ENCODE peak calls at places on chromosomes 7 and 10, in ten cellular contexts. One of them, this sample, is unnamed.
A peak's percentile ranks its signal among the peaks of the same experiment; 100 is the strongest.

GRCh38 chr7:140342732-140343514 is 55.4 kb downstream of the SLC37A3 start:
- DNase-seq in mucosa of gallbladder: peak; percentile 28
- DNase-seq in COLO829: peak; percentile 38
- DNase-seq in SHP77: peak; percentile 15
- DNase-seq in brain microvascular endothelial cell: peak; percentile 33
- DNase-seq in heart right ventricle: peak; percentile 18
- DNase-seq in GM13976: no peak
- DNase-seq in non-pigmented ciliary epithelial cell: no peak
- DNase-seq in GM13977: no peak
- DNase-seq in AG10803: peak; percentile 28
- DNase-seq in this sample: peak; percentile 55

GRCh38 chr10:29199344-29199743 is 89.5 kb upstream of the LYZL1 start:
- DNase-seq in heart right ventricle: no peak
- DNase-seq in GM13976: no peak
- DNase-seq in brain microvascular endothelial cell: no peak
- DNase-seq in GM13977: no peak
- DNase-seq in non-pigmented ciliary epithelial cell: no peak
- DNase-seq in COLO829: no peak
- DNase-seq in AG10803: no peak
- DNase-seq in mucosa of gallbladder: no peak
- DNase-seq in SHP77: no peak
- DNase-seq in this sample: no peak

GRCh38 chr10:12783326-12783725 is 218.2 kb downstream of the CCDC3 start:
- DNase-seq in mucosa of gallbladder: no peak
- DNase-seq in AG10803: no peak
- DNase-seq in heart right ventricle: no peak
- DNase-seq in COLO829: no peak
- DNase-seq in brain microvascular endothelial cell: no peak
- DNase-seq in SHP77: no peak
- DNase-seq in GM13977: no peak
- DNase-seq in GM13976: no peak
- DNase-seq in non-pigmented ciliary epithelial cell: no peak
- DNase-seq in this sample: no peak

GRCh38 chr10:110208614-110209398 is 1.4 kb downstream of the MXI1 start:
- DNase-seq in COLO829: no peak
- DNase-seq in non-pigmented ciliary epithelial cell: no peak
- DNase-seq in brain microvascular endothelial cell: no peak
- DNase-seq in GM13977: peak; percentile 65
- DNase-seq in mucosa of gallbladder: peak; percentile 38
- DNase-seq in GM13976: peak; percentile 55
- DNase-seq in AG10803: peak; percentile 38
- DNase-seq in heart right ventricle: peak; percentile 39
- DNase-seq in SHP77: no peak
- DNase-seq in this sample: peak; percentile 39

GRCh38 chr10:129905553-129905952 is 58.5 kb downstream of the EBF3 start:
- DNase-seq in GM13977: no peak
- DNase-seq in mucosa of gallbladder: no peak
- DNase-seq in GM13976: no peak
- DNase-seq in non-pigmented ciliary epithelial cell: no peak
- DNase-seq in AG10803: no peak
- DNase-seq in brain microvascular endothelial cell: no peak
- DNase-seq in SHP77: no peak
- DNase-seq in COLO829: no peak
- DNase-seq in heart right ventricle: no peak
- DNase-seq in this sample: no peak

GRCh38 chr7:78020874-78021249 is 222.3 kb downstream of the PHTF2 start:
- DNase-seq in mucosa of gallbladder: no peak
- DNase-seq in SHP77: no peak
- DNase-seq in AG10803: peak; percentile 23
- DNase-seq in brain microvascular endothelial cell: no peak
- DNase-seq in COLO829: no peak
- DNase-seq in GM13976: no peak
- DNase-seq in heart right ventricle: no peak
- DNase-seq in GM13977: no peak
- DNase-seq in non-pigmented ciliary epithelial cell: no peak
- DNase-seq in this sample: no peak

GRCh38 chr7:70640266-70640833 is 491.6 kb upstream of the GALNT17 start:
- DNase-seq in GM13977: no peak
- DNase-seq in mucosa of gallbladder: no peak
- DNase-seq in AG10803: peak; percentile 68
- DNase-seq in non-pigmented ciliary epithelial cell: peak; percentile 44
- DNase-seq in brain microvascular endothelial cell: peak; percentile 35
- DNase-seq in heart right ventricle: no peak
- DNase-seq in SHP77: no peak
- DNase-seq in GM13976: no peak
- DNase-seq in COLO829: no peak
- DNase-seq in this sample: no peak

GRCh38 chr10:42926831-42927230 is 144.2 kb downstream of the BMS1 start:
- DNase-seq in brain microvascular endothelial cell: peak; percentile 64
- DNase-seq in mucosa of gallbladder: no peak
- DNase-seq in GM13976: peak; percentile 7
- DNase-seq in COLO829: peak; percentile 36
- DNase-seq in AG10803: peak; percentile 51
- DNase-seq in SHP77: no peak
- DNase-seq in heart right ventricle: no peak
- DNase-seq in non-pigmented ciliary epithelial cell: no peak
- DNase-seq in GM13977: no peak
- DNase-seq in this sample: peak; percentile 21

GRCh38 chr10:103433858-103434257 is 18.3 kb downstream of the CALHM2 start:
- DNase-seq in GM13977: no peak
- DNase-seq in AG10803: peak; percentile 33
- DNase-seq in GM13976: no peak
- DNase-seq in SHP77: no peak
- DNase-seq in mucosa of gallbladder: no peak
- DNase-seq in non-pigmented ciliary epithelial cell: no peak
- DNase-seq in brain microvascular endothelial cell: no peak
- DNase-seq in COLO829: no peak
- DNase-seq in heart right ventricle: peak; percentile 47
- DNase-seq in this sample: no peak

GRCh38 chr10:124998624-124999291 is 56.8 kb downstream of the ZRANB1 start:
- DNase-seq in mucosa of gallbladder: no peak
- DNase-seq in SHP77: no peak
- DNase-seq in heart right ventricle: no peak
- DNase-seq in GM13976: peak; percentile 40
- DNase-seq in non-pigmented ciliary epithelial cell: no peak
- DNase-seq in brain microvascular endothelial cell: no peak
- DNase-seq in GM13977: peak; percentile 28
- DNase-seq in COLO829: no peak
- DNase-seq in AG10803: no peak
- DNase-seq in this sample: no peak

GRCh38 chr10:131220601-131221171 is 90.8 kb downstream of the TCERG1L start:
- DNase-seq in GM13977: no peak
- DNase-seq in GM13976: no peak
- DNase-seq in heart right ventricle: no peak
- DNase-seq in brain microvascular endothelial cell: no peak
- DNase-seq in SHP77: no peak
- DNase-seq in mucosa of gallbladder: no peak
- DNase-seq in COLO829: no peak
- DNase-seq in non-pigmented ciliary epithelial cell: no peak
- DNase-seq in AG10803: no peak
- DNase-seq in this sample: no peak

GRCh38 chr7:12549106-12549505 is 21.4 kb upstream of the SCIN start:
- DNase-seq in AG10803: peak; percentile 56
- DNase-seq in GM13976: no peak
- DNase-seq in non-pigmented ciliary epithelial cell: peak; percentile 49
- DNase-seq in GM13977: no peak
- DNase-seq in heart right ventricle: no peak
- DNase-seq in SHP77: no peak
- DNase-seq in mucosa of gallbladder: no peak
- DNase-seq in brain microvascular endothelial cell: peak; percentile 10
- DNase-seq in COLO829: no peak
- DNase-seq in this sample: no peak

GRCh38 chr7:134155871-134156270 is 28.7 kb downstream of the LRGUK start:
- DNase-seq in brain microvascular endothelial cell: no peak
- DNase-seq in GM13977: no peak
- DNase-seq in mucosa of gallbladder: no peak
- DNase-seq in SHP77: no peak
- DNase-seq in non-pigmented ciliary epithelial cell: no peak
- DNase-seq in heart right ventricle: no peak
- DNase-seq in AG10803: no peak
- DNase-seq in COLO829: no peak
- DNase-seq in GM13976: no peak
- DNase-seq in this sample: no peak

GRCh38 chr10:74880041-74880440 is 53.6 kb downstream of the KAT6B start:
- DNase-seq in brain microvascular endothelial cell: peak; percentile 8
- DNase-seq in non-pigmented ciliary epithelial cell: no peak
- DNase-seq in AG10803: peak; percentile 16
- DNase-seq in COLO829: no peak
- DNase-seq in GM13977: no peak
- DNase-seq in GM13976: no peak
- DNase-seq in heart right ventricle: no peak
- DNase-seq in SHP77: no peak
- DNase-seq in mucosa of gallbladder: no peak
- DNase-seq in this sample: no peak

GRCh38 chr10:92640110-92640509 is 47.2 kb downstream of the KIF11 start:
- DNase-seq in mucosa of gallbladder: no peak
- DNase-seq in AG10803: peak; percentile 52
- DNase-seq in non-pigmented ciliary epithelial cell: peak; percentile 22
- DNase-seq in SHP77: no peak
- DNase-seq in GM13977: no peak
- DNase-seq in heart right ventricle: no peak
- DNase-seq in GM13976: no peak
- DNase-seq in brain microvascular endothelial cell: peak; percentile 47
- DNase-seq in COLO829: no peak
- DNase-seq in this sample: no peak

GRCh38 chr10:14356921-14357320 is 26.2 kb upstream of the FRMD4A start:
- DNase-seq in COLO829: no peak
- DNase-seq in GM13976: no peak
- DNase-seq in SHP77: no peak
- DNase-seq in mucosa of gallbladder: no peak
- DNase-seq in brain microvascular endothelial cell: peak; percentile 40
- DNase-seq in GM13977: no peak
- DNase-seq in heart right ventricle: no peak
- DNase-seq in non-pigmented ciliary epithelial cell: no peak
- DNase-seq in AG10803: peak; percentile 55
- DNase-seq in this sample: no peak

GRCh38 chr10:76973515-76974289 is 663.9 kb downstream of the KCNMA1 start:
- DNase-seq in heart right ventricle: no peak
- DNase-seq in GM13976: no peak
- DNase-seq in SHP77: no peak
- DNase-seq in AG10803: peak; percentile 86
- DNase-seq in non-pigmented ciliary epithelial cell: no peak
- DNase-seq in mucosa of gallbladder: no peak
- DNase-seq in brain microvascular endothelial cell: no peak
- DNase-seq in GM13977: no peak
- DNase-seq in COLO829: no peak
- DNase-seq in this sample: no peak

GRCh38 chr7:116417593-116418345 is 81.8 kb upstream of the CAV2 start:
- DNase-seq in GM13977: no peak
- DNase-seq in COLO829: peak; percentile 72
- DNase-seq in non-pigmented ciliary epithelial cell: no peak
- DNase-seq in SHP77: no peak
- DNase-seq in heart right ventricle: no peak
- DNase-seq in AG10803: no peak
- DNase-seq in GM13976: no peak
- DNase-seq in mucosa of gallbladder: no peak
- DNase-seq in brain microvascular endothelial cell: no peak
- DNase-seq in this sample: peak; percentile 84

GRCh38 chr10:117936136-117936535 is 110.6 kb downstream of the RAB11FIP2 start:
- DNase-seq in COLO829: no peak
- DNase-seq in brain microvascular endothelial cell: no peak
- DNase-seq in GM13976: no peak
- DNase-seq in non-pigmented ciliary epithelial cell: no peak
- DNase-seq in heart right ventricle: no peak
- DNase-seq in AG10803: peak; percentile 92
- DNase-seq in GM13977: no peak
- DNase-seq in SHP77: no peak
- DNase-seq in mucosa of gallbladder: no peak
- DNase-seq in this sample: no peak

GRCh38 chr7:144256112-144256511 is 8.5 kb downstream of the OR2A7 start:
- DNase-seq in SHP77: no peak
- DNase-seq in GM13976: no peak
- DNase-seq in brain microvascular endothelial cell: no peak
- DNase-seq in heart right ventricle: no peak
- DNase-seq in GM13977: no peak
- DNase-seq in COLO829: no peak
- DNase-seq in mucosa of gallbladder: no peak
- DNase-seq in AG10803: no peak
- DNase-seq in non-pigmented ciliary epithelial cell: no peak
- DNase-seq in this sample: peak; percentile 15